ENCODE peak calls at places on chromosomes 13 and 19, in nine cellular contexts. J, A, N, D, Q, Z, M, G and T are unnamed samples. For H3K4me1, the result is how much of the 10 kb centered on the place peaks cover.

GRCh38 chr13:35930665-35931631 is 200.2 kb downstream of the DCLK1 start:
- DNase-seq in N (no peak), M (no peak), J (no peak), G (no peak), A (no peak), Z (no peak), D (no peak), Q (no peak), T (peak)

GRCh38 chr19:29855771-29856510 is 44.1 kb downstream of the CCNE1 start:
- DNase-seq in G (no peak), N (no peak), A (no peak), J (no peak), Z (no peak), D (no peak), M (no peak), Q (no peak), T (no peak)

GRCh38 chr19:29741226-29741625 is 26.2 kb upstream of the C19orf12 start:
- DNase-seq in J (no peak), G (no peak), A (no peak), D (no peak), N (no peak), Z (no peak), Q (no peak), M (no peak), T (no peak)

GRCh38 chr19:35061583-35062373 is 20.3 kb downstream of the HPN start:
- DNase-seq in M (no peak), Q (no peak), Z (no peak), G (no peak), D (no peak), N (no peak), J (peak), A (no peak), T (peak)

GRCh38 chr19:16041571-16042386 is 34.5 kb upstream of the TPM4 start:
- DNase-seq in A (peak), Z (peak), J (peak), G (peak), Q (peak), M (peak), N (peak), D (peak), T (peak)

GRCh38 chr13:76886292-76887061 is at the start of gene KCTD12:
- DNase-seq in G (peak), N (peak), J (peak), Z (peak), D (peak), M (peak), Q (peak), A (peak), T (peak)

GRCh38 chr13:30148171-30148754 is 159.1 kb downstream of the KATNAL1 start:
- DNase-seq in J (no peak), Z (peak), Q (no peak), D (no peak), N (no peak), G (no peak), A (no peak), M (no peak), T (no peak)

GRCh38 chr19:2575734-2576481 is 100.0 kb downstream of the GADD45B start:
- DNase-seq in J (peak), Q (peak), A (no peak), N (no peak), M (no peak), D (no peak), Z (peak), G (peak), T (peak)

GRCh38 chr13:112741835-112742570 is 52.2 kb downstream of the ATP11A start:
- DNase-seq in J (no peak), Q (no peak), Z (no peak), N (no peak), D (no peak), A (no peak), G (no peak), M (no peak), T (peak)

GRCh38 chr13:70893832-70894231 is 785.6 kb upstream of the KLHL1 start:
- DNase-seq in A (no peak), Z (no peak), G (no peak), M (peak), Q (no peak), J (no peak), D (no peak), N (no peak), T (no peak)

GRCh38 chr13:80131204-80131603 is 209.7 kb downstream of the SPRY2 start:
- DNase-seq in D (peak), Z (peak), N (no peak), A (peak), M (peak), J (peak), Q (peak), G (peak), T (no peak)

GRCh38 chr19:54704928-54705327 is 19.3 kb upstream of the KIR3DL3 start:
- DNase-seq in A (no peak), D (no peak), G (no peak), J (no peak), Q (no peak), N (no peak), Z (no peak), M (no peak), T (peak)

GRCh38 chr19:41001243-41001971 is 10.3 kb downstream of the CYP2B6 start:
- DNase-seq in J (no peak), G (no peak), N (no peak), Q (no peak), A (no peak), D (no peak), M (peak), Z (no peak), T (no peak)

GRCh38 chr19:5706876-5707573 is 12.9 kb downstream of the LONP1 start:
- DNase-seq in M (no peak), N (no peak), A (peak), Z (no peak), J (no peak), D (no peak), Q (no peak), G (no peak), T (peak)

GRCh38 chr19:46786236-46787039 is 2.0 kb downstream of the SLC1A5 start:
- DNase-seq in M (peak), A (peak), G (peak), J (peak), Z (peak), D (peak), N (no peak), Q (peak), T (peak)

GRCh38 chr19:8334458-8335342 is 8.4 kb downstream of the KANK3 start:
- DNase-seq in D (peak), G (no peak), J (peak), N (no peak), A (peak), Q (peak), M (peak), Z (peak), T (peak)

GRCh38 chr13:48819889-48820288 is 155.8 kb upstream of the FNDC3A start:
- DNase-seq in Q (no peak), D (no peak), G (no peak), A (no peak), M (no peak), N (no peak), Z (no peak), J (no peak), T (no peak)

GRCh38 chr13:26811636-26812035 is 51.0 kb upstream of the GPR12 start:
- DNase-seq in M (no peak), Q (no peak), N (no peak), A (no peak), J (no peak), D (no peak), Z (no peak), G (no peak), T (no peak)

GRCh38 chr13:27770809-27771208 is 21.5 kb upstream of the GSX1 start:
- DNase-seq in N (no peak), Z (peak), D (no peak), M (peak), G (no peak), A (no peak), Q (no peak), J (no peak), T (no peak)

GRCh38 chr19:32316034-32316433 is 29.4 kb upstream of the ZNF507 start:
- DNase-seq in M (peak), A (no peak), Z (no peak), Q (no peak), J (no peak), N (no peak), G (no peak), D (peak), T (no peak)

GRCh38 chr19:35170359-35171061 is 16.0 kb downstream of the FXYD5 start:
- DNase-seq in D (no peak), A (no peak), Z (no peak), G (no peak), J (no peak), Q (no peak), M (no peak), N (no peak), T (peak)

GRCh38 chr19:1884719-1885334 is 469 bp downstream of the ABHD17A start:
- DNase-seq in D (peak), J (no peak), A (peak), Z (no peak), N (no peak), Q (no peak), G (no peak), M (peak), T (peak)

GRCh38 chr13:100512422-100512821 is 76.2 kb downstream of the GGACT start:
- DNase-seq in J (no peak), Z (no peak), M (no peak), A (peak), N (no peak), Q (no peak), D (no peak), G (no peak), T (peak)

GRCh38 chr19:1905071-1905862 is at the start of the genes ADAT3 and SCAMP4:
- DNase-seq in G (peak), Z (peak), A (peak), M (peak), D (peak), J (peak), N (peak), Q (peak), T (peak)

GRCh38 chr13:113883921-113884804 is 20.3 kb upstream of the GAS6 start:
- DNase-seq in J (no peak), M (no peak), D (no peak), Q (no peak), Z (no peak), N (no peak), A (no peak), G (no peak), T (peak)

GRCh38 chr13:113881614-113882265 is 17.9 kb upstream of the GAS6 start:
- DNase-seq in G (peak), J (no peak), M (no peak), D (peak), Q (no peak), N (no peak), Z (no peak), A (no peak), T (peak)

GRCh38 chr13:113883314-113883811 is 19.5 kb upstream of the GAS6 start:
- DNase-seq in J (no peak), G (no peak), N (no peak), A (peak), Z (no peak), Q (no peak), M (no peak), D (no peak), T (peak)

GRCh38 chr13:113882266-113882627 is 18.4 kb upstream of the GAS6 start:
- DNase-seq in Q (peak), Z (no peak), M (no peak), G (no peak), N (no peak), A (no peak), D (no peak), J (peak), T (peak)

GRCh38 chr13:113882716-113883115 is 18.8 kb upstream of the GAS6 start:
- DNase-seq in M (no peak), G (no peak), J (no peak), Z (no peak), A (peak), N (no peak), Q (no peak), D (no peak), T (peak)
- H3K4me3 ChIP-seq in M (no peak), G (no peak), J (no peak), Z (no peak), A (no peak), N (no peak), Q (peak), D (no peak), T (no peak)

DNA sequence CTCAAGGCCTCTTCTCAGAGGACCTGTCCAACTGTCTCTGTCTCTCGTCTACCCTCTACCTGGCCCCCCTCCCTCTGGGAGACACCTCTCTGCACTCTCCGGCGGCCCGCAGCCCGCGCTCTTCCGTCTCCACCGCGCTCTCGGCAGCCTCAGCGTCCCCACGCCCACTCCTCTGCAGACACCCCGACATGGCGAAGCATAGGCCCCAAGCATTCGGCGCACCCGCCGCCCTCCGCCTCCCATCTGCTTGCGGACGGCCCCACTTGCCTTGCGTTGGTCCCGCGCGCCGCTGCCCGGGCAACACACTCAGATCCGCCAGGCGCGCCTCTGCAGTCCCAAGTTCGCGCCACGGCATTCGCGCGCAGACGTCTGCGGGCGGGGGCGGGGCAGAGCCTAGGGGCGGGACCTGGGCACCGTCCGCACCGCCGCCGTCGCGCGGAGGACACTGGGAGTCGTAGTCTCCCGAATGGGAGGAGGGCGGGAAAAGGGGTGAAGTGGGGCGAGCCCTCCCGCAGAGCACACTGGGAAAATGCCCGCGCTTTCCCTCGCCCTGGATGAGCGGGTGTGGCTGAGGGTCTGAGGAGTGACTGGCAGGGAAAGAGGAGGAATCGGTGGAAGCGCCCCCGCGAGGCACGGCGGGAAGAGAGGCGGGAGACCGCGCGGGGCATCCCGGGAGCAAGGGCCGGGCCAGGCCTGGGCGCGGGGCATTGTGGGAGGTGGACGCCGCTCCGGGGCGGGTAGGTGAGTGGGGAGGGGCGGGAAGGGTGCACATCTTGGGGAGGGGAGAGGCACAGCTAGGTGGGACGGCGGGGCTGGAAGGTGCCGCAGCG is at the start of the genes LIG1 and ZSWIM9:
- DNase-seq in D (peak), A (peak), J (peak), N (peak), M (peak), Q (peak), G (peak), Z (peak), T (peak)
- TF ChIP-seq CTCF in D (peak), A (no peak), J (peak), N (no peak), M (peak), Q (peak), G (no peak), Z (peak), T (no peak)

DNA sequence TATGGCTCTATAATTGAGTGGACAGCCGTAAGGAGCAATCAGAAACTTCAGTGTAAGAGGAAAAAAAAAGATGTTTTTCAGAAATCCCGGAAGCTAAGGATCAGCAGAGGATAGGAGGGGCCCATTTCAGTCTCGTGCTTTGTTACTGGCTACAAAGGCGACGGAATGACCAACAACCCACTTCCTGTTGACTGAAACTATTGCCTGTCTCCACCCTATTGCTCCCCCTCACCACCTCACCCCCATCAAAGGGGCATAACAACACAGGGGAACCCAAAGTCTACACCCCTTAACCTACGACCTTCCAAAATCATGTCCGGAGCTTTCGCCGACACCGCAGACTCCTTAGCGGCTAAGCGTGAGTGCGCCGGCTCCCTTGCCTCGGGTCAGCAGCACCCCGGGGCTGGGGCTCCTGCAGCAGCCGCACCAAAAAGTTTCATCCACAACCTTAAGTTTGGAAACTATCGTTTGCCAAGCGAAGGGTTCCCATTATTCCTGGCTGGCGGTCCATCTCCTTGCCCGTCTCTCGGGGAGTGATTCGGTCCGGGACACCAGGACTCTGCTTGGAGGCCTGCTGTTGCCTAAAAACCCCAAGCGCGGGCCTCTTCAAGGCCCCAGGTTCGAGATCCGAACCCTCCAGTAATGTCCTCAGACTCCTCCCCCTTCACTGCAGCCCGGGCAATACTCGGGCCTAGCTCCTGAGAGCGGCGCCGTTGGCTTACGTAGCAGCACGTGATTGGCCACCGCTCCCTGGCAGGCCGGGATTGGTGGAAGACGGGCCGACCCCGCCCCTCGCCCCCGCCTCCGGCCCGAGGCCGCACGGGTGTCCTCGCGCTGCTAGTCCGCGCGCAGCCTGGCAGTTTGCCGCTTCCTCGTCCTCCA is at the start of gene TPP2:
- DNase-seq in D (peak), Z (peak), J (peak), M (peak), G (peak), N (peak), A (peak), Q (peak), T (peak)
- H3K4me1 ChIP-seq in D (under half), Z (under half), J (under half), M (under half), G (under half), N (under half), A (under half), Q (half or more), T (under half)

GRCh38 chr13:23432589-23432988 is 913 bp downstream of the SACS start:
- DNase-seq in A (no peak), N (no peak), D (no peak), Z (no peak), J (no peak), Q (no peak), M (peak), G (no peak), T (no peak)
- H3K4me3 ChIP-seq in A (no peak), N (peak), D (peak), Z (no peak), J (peak), Q (peak), M (peak), G (peak), T (peak)

GRCh38 chr13:109160887-109161669 is 531.7 kb downstream of the MYO16 start:
- DNase-seq in A (no peak), M (no peak), G (no peak), Z (no peak), N (no peak), D (no peak), J (no peak), Q (no peak), T (no peak)
- TF ChIP-seq CTCF in A (no peak), M (no peak), G (no peak), Z (no peak), N (no peak), D (no peak), J (no peak), Q (no peak), T (no peak)

GRCh38 chr19:4268816-4269430 is 10.1 kb upstream of the SHD start:
- DNase-seq in J (no peak), D (no peak), N (no peak), Z (peak), M (no peak), G (no peak), A (no peak), Q (no peak), T (peak)
- H3K4me1 ChIP-seq in J (under half), D (under half), N (under half), Z (under half), M (under half), G (under half), A (under half), Q (under half), T (under half)